ENCODE peak calls at places on chromosomes 16 and 17, in eight cellular contexts. S is ascending aorta; O is cardiac fibroblast; I is adipocyte; E is amniotic stem cell; L is NT2/D1; N is GM23338; V is activated naive CD4-positive, alpha-beta T cell. D is an unnamed sample.
A peak's percentile ranks its signal among the peaks of the same experiment; 100 is the strongest.

GRCh38 chr17:54172654-54173316 is 350.1 kb downstream of the KIF2B start:
- DNase-seq in S (no peak), O (peak; percentile 10), I (peak; percentile 27), E (no peak), L (peak; percentile 27), N (peak; percentile 67), V (no peak), D (peak; percentile 78)

GRCh38 chr17:7218166-7218565 is 1.5 kb downstream of the DLG4 start:
- DNase-seq in S (no peak), O (no peak), I (no peak), E (no peak), L (no peak), N (no peak), V (no peak), D (no peak)

GRCh38 chr16:24988593-24989338 is 26.4 kb downstream of the ARHGAP17 start:
- DNase-seq in S (no peak), O (peak; percentile 81), I (peak; percentile 84), E (peak; percentile 44), L (no peak), N (no peak), V (no peak), D (no peak)

GRCh38 chr16:21033707-21034106 is 116.9 kb downstream of the DNAH3 start:
- DNase-seq in S (no peak), O (no peak), I (no peak), E (no peak), L (no peak), N (no peak), V (no peak), D (no peak)

GRCh38 chr17:57838453-57838852 is 11.4 kb downstream of the MRPS23 start:
- DNase-seq in S (no peak), O (no peak), I (no peak), E (no peak), L (no peak), N (no peak), V (no peak), D (no peak)

GRCh38 chr16:27398894-27399853 is 2.8 kb upstream of the IL21R start:
- DNase-seq in S (no peak), O (no peak), I (no peak), E (no peak), L (no peak), N (no peak), V (no peak), D (no peak)

GRCh38 chr16:27642753-27643152 is 92.8 kb downstream of the KATNIP start:
- DNase-seq in S (no peak), O (peak; percentile 37), I (peak; percentile 13), E (no peak), L (peak; percentile 28), N (peak; percentile 64), V (no peak), D (peak; percentile 70)

GRCh38 chr16:82331974-82332750 is 162.1 kb upstream of the MPHOSPH6 start:
- DNase-seq in S (no peak), O (no peak), I (no peak), E (no peak), L (no peak), N (no peak), V (no peak), D (peak; percentile 53)

GRCh38 chr16:49542391-49542891 is 168.8 kb downstream of the C16orf78 start:
- DNase-seq in S (no peak), O (no peak), I (no peak), E (no peak), L (no peak), N (no peak), V (no peak), D (no peak)

GRCh38 chr17:57655564-57655963 is 89.5 kb downstream of the CCDC182 start:
- DNase-seq in S (no peak), O (no peak), I (no peak), E (no peak), L (no peak), N (no peak), V (no peak), D (no peak)

GRCh38 chr17:50817838-50818237 is 17.5 kb upstream of the WFIKKN2 start:
- DNase-seq in S (no peak), O (no peak), I (no peak), E (no peak), L (no peak), N (peak; percentile 40), V (no peak), D (peak; percentile 75)

GRCh38 chr17:62001105-62001504 is 64.0 kb downstream of the MED13 start:
- DNase-seq in S (no peak), O (no peak), I (no peak), E (no peak), L (no peak), N (no peak), V (no peak), D (no peak)

D was measured in endodermal cell.